ENCODE peak calls at places on chromosome 10, in six cellular contexts. G is HuH-7, I is HCEC 1CT, B is epithelial cell of prostate, N is NCI-H2171 treated with DMSO at 0.1 percent for 48 hours, H is GM19239. R is an unnamed sample.

GRCh38 chr10:132103116-132103910 is 37.6 kb downstream of the JAKMIP3 start:
- DNase-seq in G (no peak), I (no peak), B (no peak), N (no peak), H (no peak), R (no peak)

GRCh38 chr10:122829454-122829853 is 16.2 kb downstream of the CUZD1 start:
- DNase-seq in G (no peak), I (no peak), B (no peak), N (no peak), H (no peak), R (no peak)

GRCh38 chr10:120741415-120741814 is 109.7 kb upstream of the WDR11 start:
- DNase-seq in G (peak; percentile 6), I (no peak), B (no peak), N (peak; percentile 64), H (no peak), R (no peak)

GRCh38 chr10:14707441-14707840 is 67.3 kb downstream of the FAM107B start:
- DNase-seq in G (no peak), I (no peak), B (no peak), N (no peak), H (no peak), R (no peak)

GRCh38 chr10:82234173-82234572 is 359.2 kb downstream of the NRG3 start:
- DNase-seq in G (no peak), I (no peak), B (no peak), N (no peak), H (no peak), R (no peak)

GRCh38 chr10:60707841-60708240 is 70.4 kb upstream of the CDK1 start:
- DNase-seq in G (no peak), I (no peak), B (no peak), N (no peak), H (no peak), R (no peak)

GRCh38 chr10:13298748-13299436 is 972 bp downstream of the PHYH start:
- DNase-seq in G (no peak), I (no peak), B (no peak), N (no peak), H (no peak), R (peak; percentile 12)

GRCh38 chr10:74924251-74924954 is 98.0 kb downstream of the KAT6B start:
- DNase-seq in G (no peak), I (peak; percentile 98), B (peak; percentile 74), N (no peak), H (no peak), R (peak; percentile 81)

GRCh38 chr10:86684305-86684704 is 16.0 kb downstream of the LDB3 start:
- DNase-seq in G (peak; percentile 47), I (no peak), B (no peak), N (no peak), H (no peak), R (no peak)

GRCh38 chr10:28632597-28632940 is 44.8 kb upstream of the BAMBI start:
- DNase-seq in G (no peak), I (no peak), B (no peak), N (no peak), H (no peak), R (no peak)

GRCh38 chr10:97889461-97890265 is 40.0 kb downstream of the GOLGA7B start:
- DNase-seq in G (no peak), I (no peak), B (peak; percentile 65), N (peak; percentile 10), H (no peak), R (peak; percentile 85)

GRCh38 chr10:95519132-95519487 is 42.1 kb downstream of the SORBS1 start:
- DNase-seq in G (no peak), I (no peak), B (no peak), N (no peak), H (no peak), R (no peak)

GRCh38 chr10:88792656-88793055 is 9.9 kb upstream of the LIPM start:
- DNase-seq in G (peak; percentile 27), I (peak; percentile 82), B (no peak), N (no peak), H (no peak), R (no peak)

GRCh38 chr10:80855348-80855971 is 317.8 kb downstream of the SH2D4B start:
- DNase-seq in G (peak; percentile 48), I (no peak), B (no peak), N (peak; percentile 62), H (peak; percentile 24), R (no peak)

GRCh38 chr10:69228151-69228550 is 8.0 kb downstream of the HKDC1 start:
- DNase-seq in G (no peak), I (peak; percentile 59), B (no peak), N (no peak), H (no peak), R (no peak)

GRCh38 chr10:35707642-35708425 is 65.7 kb upstream of the FZD8 start:
- DNase-seq in G (no peak), I (no peak), B (no peak), N (peak; percentile 85), H (no peak), R (no peak)

GRCh38 chr10:5811387-5811821 is 1.8 kb downstream of the GDI2 start:
- DNase-seq in G (no peak), I (peak; percentile 39), B (no peak), N (no peak), H (no peak), R (no peak)

GRCh38 chr10:31773749-31774148 is 154.9 kb downstream of the ARHGAP12 start:
- DNase-seq in G (no peak), I (no peak), B (no peak), N (no peak), H (no peak), R (no peak)

GRCh38 chr10:110209926-110210662 is 2.7 kb downstream of the MXI1 start:
- DNase-seq in G (no peak), I (peak; percentile 45), B (no peak), N (peak; percentile 24), H (no peak), R (peak; percentile 27)

GRCh38 chr10:17713133-17713532 is 38.9 kb upstream of the TMEM236 start:
- DNase-seq in G (no peak), I (no peak), B (no peak), N (no peak), H (no peak), R (no peak)

GRCh38 chr10:71528371-71529202 is 131.9 kb downstream of the CDH23 start:
- DNase-seq in G (no peak), I (no peak), B (no peak), N (no peak), H (no peak), R (no peak)

GRCh38 chr10:15439381-15439837 is 68.3 kb upstream of the FAM171A1 start:
- DNase-seq in G (peak; percentile 51), I (no peak), B (no peak), N (peak; percentile 39), H (no peak), R (peak; percentile 32)

GRCh38 chr10:32169556-32169955 is 113.3 kb upstream of the KIF5B start:
- DNase-seq in G (no peak), I (no peak), B (no peak), N (no peak), H (no peak), R (no peak)

GRCh38 chr10:128210215-128211063 is 84.2 kb upstream of the MKI67 start:
- DNase-seq in G (peak; percentile 78), I (no peak), B (no peak), N (no peak), H (peak; percentile 62), R (no peak)

R was measured in foreskin keratinocyte.